ENCODE peak calls at places on chromosome 20, in five cellular contexts. S is T follicular helper cell, Y is choroid plexus epithelial cell, B is GM13977, X is pancreas. C is an unnamed sample.

GRCh38 chr20:17806739-17807441 is 107.1 kb downstream of the BANF2 start:
- DNase-seq in Y (peak), S (no peak), X (peak), B (no peak), C (no peak)

GRCh38 chr20:8535403-8536003 is 403.4 kb downstream of the PLCB1 start:
- DNase-seq in Y (peak), S (no peak), X (no peak), B (peak), C (no peak)

GRCh38 chr20:48026981-48027592 is 241.8 kb upstream of the SULF2 start:
- DNase-seq in Y (no peak), S (no peak), X (no peak), B (no peak), C (no peak)

GRCh38 chr20:61959301-61959700 is 106.4 kb downstream of the TAF4 start:
- DNase-seq in S (no peak), B (no peak), X (no peak), Y (no peak), C (no peak)

GRCh38 chr20:22836877-22837276 is 198.2 kb upstream of the SSTR4 start:
- DNase-seq in Y (peak), S (no peak), B (no peak), X (no peak), C (no peak)

GRCh38 chr20:62636446-62636845 is 5.9 kb upstream of the SLCO4A1 start:
- DNase-seq in Y (peak), S (no peak), B (no peak), X (peak), C (no peak)

GRCh38 chr20:11170565-11170964 is 496.8 kb upstream of the JAG1 start:
- DNase-seq in S (no peak), B (no peak), Y (peak), X (no peak), C (no peak)

GRCh38 chr20:25248501-25249172 is 752 bp downstream of the PYGB start:
- DNase-seq in Y (peak), S (no peak), B (no peak), X (no peak), C (no peak)

GRCh38 chr20:12414446-12415274 is 497.0 kb downstream of the BTBD3 start:
- DNase-seq in Y (peak), S (no peak), X (no peak), B (no peak), C (no peak)

C was measured in T-helper 9 cell.